ENCODE peak calls at places on chromosome 12, in four cellular contexts. D, Q, P and J are unnamed samples.

GRCh38 chr12:95615735-95616134 is 64.5 kb upstream of the USP44 start:
- DNase-seq in P (no peak), Q (no peak), D (no peak), J (no peak)

GRCh38 chr12:1488908-1489381 is 105.4 kb downstream of the FBXL14 start:
- DNase-seq in D (no peak), Q (no peak), P (no peak), J (no peak)

GRCh38 chr12:39426636-39427245 is 16.2 kb downstream of the KIF21A start:
- DNase-seq in P (no peak), D (no peak), Q (no peak), J (no peak)

GRCh38 chr12:131732996-131733615 is 22.2 kb downstream of the SFSWAP start:
- DNase-seq in P (no peak), D (no peak), Q (no peak), J (no peak)

GRCh38 chr12:116164263-116164817 is 113.2 kb downstream of the MED13L start:
- DNase-seq in D (no peak), P (peak), Q (no peak), J (peak)

GRCh38 chr12:22034709-22035506 is 11.1 kb upstream of the CMAS start:
- DNase-seq in D (no peak), Q (no peak), P (no peak), J (no peak)

GRCh38 chr12:1830981-1831930 is 10.9 kb downstream of the LRTM2 start:
- DNase-seq in P (peak), Q (peak), D (no peak), J (peak)

GRCh38 chr12:123115409-123116111 is 35.3 kb downstream of the PITPNM2 start:
- DNase-seq in Q (no peak), P (no peak), D (no peak), J (no peak)

GRCh38 chr12:2139651-2140050 is 86.9 kb downstream of the CACNA1C start:
- DNase-seq in Q (no peak), D (no peak), P (no peak), J (no peak)

GRCh38 chr12:104684884-104685283 is 228.1 kb downstream of the CHST11 start:
- DNase-seq in D (no peak), P (no peak), Q (no peak), J (no peak)

GRCh38 chr12:21526721-21527345 is 737 bp downstream of the SPX start:
- DNase-seq in D (no peak), P (no peak), Q (no peak), J (no peak)

GRCh38 chr12:55818140-55818728 is 393 bp downstream of the ORMDL2 start:
- DNase-seq in D (no peak), Q (no peak), P (peak), J (peak)

GRCh38 chr12:116236148-116236731 is 41.3 kb downstream of the MED13L start:
- DNase-seq in Q (peak), D (no peak), P (peak), J (peak)

GRCh38 chr12:57216931-57217871 is 607 bp downstream of the NXPH4 start:
- DNase-seq in D (no peak), Q (no peak), P (peak), J (no peak)

GRCh38 chr12:49783917-49784676 is 42.7 kb downstream of the TMBIM6 start:
- DNase-seq in P (no peak), Q (no peak), D (no peak), J (peak)

GRCh38 chr12:6494968-6495367 is 1.1 kb downstream of the NCAPD2 start:
- DNase-seq in D (no peak), Q (no peak), P (no peak), J (no peak)

DNA sequence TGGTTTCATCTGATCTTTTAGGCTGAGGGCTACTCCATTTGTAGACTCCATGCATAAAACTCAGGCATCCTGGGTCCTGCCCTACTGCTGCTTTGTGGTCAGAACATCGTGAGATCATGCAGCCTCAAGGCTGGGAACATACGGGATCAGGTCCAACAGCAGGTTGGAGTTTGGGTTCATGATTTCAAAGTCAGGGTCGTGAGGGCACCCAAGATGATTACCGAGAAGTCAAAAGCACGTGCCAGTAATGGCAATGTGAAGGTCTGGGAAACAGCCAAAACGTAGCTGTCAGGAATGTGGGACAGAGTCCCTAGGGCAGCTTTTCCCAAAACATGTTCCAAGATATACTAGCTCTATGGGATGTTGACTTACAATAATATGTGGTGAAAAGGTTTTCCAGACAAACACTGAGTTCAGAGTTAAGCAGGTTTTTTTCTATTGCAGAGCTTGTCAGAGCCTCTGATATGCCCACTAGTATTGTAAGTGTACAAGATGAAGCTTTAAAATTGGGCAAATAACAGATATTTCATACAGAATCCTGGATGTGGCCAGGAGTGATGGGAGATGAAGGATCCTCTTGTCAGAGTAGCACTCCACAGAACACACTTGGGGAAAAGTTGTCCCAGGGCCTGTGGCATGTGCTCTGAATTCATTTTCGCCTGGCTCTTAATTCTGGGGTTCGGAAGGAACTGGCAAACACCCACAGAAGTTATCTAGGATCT is 130.2 kb upstream of the DNM1L start:
- DNase-seq in D (no peak), P (no peak), Q (no peak), J (no peak)
- TF ChIP-seq ELF1 in D (no peak), P (no peak), Q (no peak), J (no peak)

GRCh38 chr12:46468159-46468558 is 95.6 kb upstream of the SLC38A2 start:
- DNase-seq in P (no peak), D (peak), Q (no peak), J (no peak)
- TF ChIP-seq ELF1 in P (no peak), D (peak), Q (no peak), J (no peak)

DNA sequence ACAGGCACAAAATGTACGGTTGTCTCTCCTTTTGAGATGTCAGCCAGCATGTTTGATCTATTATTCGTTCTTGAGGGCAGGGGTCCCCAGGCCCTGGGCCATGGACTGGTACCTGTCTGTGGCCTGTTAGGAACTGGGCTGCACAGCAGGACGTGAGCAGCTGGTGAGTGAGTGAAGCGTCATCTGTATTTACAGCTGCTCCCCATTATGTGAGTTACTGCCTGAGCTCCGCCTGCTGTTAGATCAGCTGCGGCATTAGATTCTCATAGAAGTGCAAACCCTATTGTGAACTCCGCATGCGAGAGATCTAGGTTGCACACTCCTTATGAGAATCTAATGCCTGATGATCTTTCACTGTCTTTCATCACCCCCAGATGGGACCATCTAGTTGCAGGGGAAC is 41.4 kb upstream of the SCN8A start:
- DNase-seq in Q (no peak), D (no peak), P (no peak), J (no peak)
- TF ChIP-seq ELF1 in Q (no peak), D (no peak), P (no peak), J (no peak)

GRCh38 chr12:7959278-7960063 is 23.5 kb upstream of the SLC2A3 start:
- DNase-seq in P (no peak), Q (peak), D (no peak), J (peak)
- TF ChIP-seq ELF1 in P (no peak), Q (no peak), D (no peak), J (no peak)

GRCh38 chr12:110330544-110330943 is 49.5 kb downstream of the ATP2A2 start:
- DNase-seq in Q (no peak), P (no peak), D (no peak), J (no peak)
- TF ChIP-seq ELF1 in Q (no peak), P (no peak), D (no peak), J (no peak)

DNA sequence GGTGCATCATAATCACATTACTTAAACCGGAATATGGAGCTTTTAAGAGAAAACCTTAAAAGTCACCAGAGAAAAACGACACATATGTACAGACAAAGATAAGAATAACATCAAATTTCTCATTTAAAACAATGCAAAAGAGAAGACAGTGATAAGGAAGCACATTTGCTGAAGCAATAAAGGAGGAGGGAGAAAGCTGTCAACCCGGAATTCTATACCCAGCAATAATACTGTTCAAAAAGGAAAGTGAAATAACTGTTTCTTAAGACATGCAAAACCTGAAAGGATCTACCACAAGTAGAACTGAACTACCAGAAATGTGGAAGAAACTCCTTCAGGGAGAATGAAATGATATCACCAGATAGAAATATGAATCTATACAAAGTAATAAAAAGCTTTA is 15.4 kb downstream of the SLC6A13 start:
- DNase-seq in Q (no peak), D (no peak), P (no peak), J (no peak)
- TF ChIP-seq ELF1 in Q (no peak), D (no peak), P (no peak), J (no peak)